ENCODE peak calls at places on chromosomes 12 and 14, in eight cellular contexts. One of them, this sample, is unnamed. For H3K4me1, the result is how much of the 10 kb centered on the place peaks cover.

GRCh38 chr12:130132831-130133635 is 29.2 kb upstream of the FZD10 start:
- DNase-seq in naive thymus-derived CD4-positive, alpha-beta T cell: no peak
- DNase-seq in CD8-positive, alpha-beta memory T cell: no peak
- DNase-seq in K562: no peak
- DNase-seq in mammary epithelial cell: no peak
- DNase-seq in mesendoderm: no peak
- DNase-seq in transverse colon: no peak
- DNase-seq in adrenal gland: no peak
- DNase-seq in this sample: no peak

GRCh38 chr12:52636189-52636588 is 15.8 kb downstream of the KRT2 start:
- DNase-seq in transverse colon: no peak
- DNase-seq in CD8-positive, alpha-beta memory T cell: no peak
- DNase-seq in mesendoderm: no peak
- DNase-seq in mammary epithelial cell: no peak
- DNase-seq in adrenal gland: peak
- DNase-seq in K562: no peak
- DNase-seq in naive thymus-derived CD4-positive, alpha-beta T cell: no peak
- DNase-seq in this sample: no peak

GRCh38 chr14:27370775-27371174 is 772.9 kb upstream of the NOVA1 start:
- DNase-seq in mammary epithelial cell: no peak
- DNase-seq in mesendoderm: no peak
- DNase-seq in naive thymus-derived CD4-positive, alpha-beta T cell: no peak
- DNase-seq in K562: no peak
- DNase-seq in adrenal gland: no peak
- DNase-seq in CD8-positive, alpha-beta memory T cell: no peak
- DNase-seq in transverse colon: no peak
- DNase-seq in this sample: no peak

GRCh38 chr14:70782361-70782760 is 27.0 kb downstream of the MAP3K9 start:
- DNase-seq in transverse colon: no peak
- DNase-seq in mesendoderm: no peak
- DNase-seq in naive thymus-derived CD4-positive, alpha-beta T cell: no peak
- DNase-seq in CD8-positive, alpha-beta memory T cell: no peak
- DNase-seq in adrenal gland: no peak
- DNase-seq in K562: no peak
- DNase-seq in mammary epithelial cell: peak
- DNase-seq in this sample: no peak

GRCh38 chr12:105025890-105026289 is 39.8 kb downstream of the NOPCHAP1 start:
- DNase-seq in mammary epithelial cell: no peak
- DNase-seq in adrenal gland: peak
- DNase-seq in CD8-positive, alpha-beta memory T cell: no peak
- DNase-seq in transverse colon: peak
- DNase-seq in mesendoderm: no peak
- DNase-seq in K562: no peak
- DNase-seq in naive thymus-derived CD4-positive, alpha-beta T cell: no peak
- DNase-seq in this sample: no peak

GRCh38 chr12:114916124-114916523 is 232.1 kb upstream of the TBX3 start:
- DNase-seq in adrenal gland: peak
- DNase-seq in K562: no peak
- DNase-seq in mammary epithelial cell: peak
- DNase-seq in CD8-positive, alpha-beta memory T cell: no peak
- DNase-seq in naive thymus-derived CD4-positive, alpha-beta T cell: no peak
- DNase-seq in mesendoderm: no peak
- DNase-seq in transverse colon: no peak
- DNase-seq in this sample: no peak

GRCh38 chr14:24058260-24058950 is 6.6 kb downstream of the CARMIL3 start:
- DNase-seq in mammary epithelial cell: peak
- DNase-seq in K562: no peak
- DNase-seq in adrenal gland: peak
- DNase-seq in mesendoderm: peak
- DNase-seq in naive thymus-derived CD4-positive, alpha-beta T cell: peak
- DNase-seq in transverse colon: peak
- DNase-seq in CD8-positive, alpha-beta memory T cell: peak
- DNase-seq in this sample: no peak

GRCh38 chr12:57235728-57236131 is 6.2 kb downstream of the SHMT2 start:
- DNase-seq in mammary epithelial cell: no peak
- DNase-seq in naive thymus-derived CD4-positive, alpha-beta T cell: no peak
- DNase-seq in transverse colon: no peak
- DNase-seq in adrenal gland: no peak
- DNase-seq in CD8-positive, alpha-beta memory T cell: no peak
- DNase-seq in K562: no peak
- DNase-seq in mesendoderm: no peak
- DNase-seq in this sample: no peak

GRCh38 chr14:71529855-71530254 is 402.4 kb upstream of the RGS6 start:
- DNase-seq in mesendoderm: no peak
- DNase-seq in transverse colon: no peak
- DNase-seq in CD8-positive, alpha-beta memory T cell: no peak
- DNase-seq in naive thymus-derived CD4-positive, alpha-beta T cell: no peak
- DNase-seq in K562: no peak
- DNase-seq in mammary epithelial cell: no peak
- DNase-seq in adrenal gland: peak
- DNase-seq in this sample: no peak

GRCh38 chr12:114241973-114242434 is 163.9 kb downstream of the TBX5 start:
- DNase-seq in transverse colon: no peak
- DNase-seq in mammary epithelial cell: no peak
- DNase-seq in mesendoderm: peak
- DNase-seq in CD8-positive, alpha-beta memory T cell: no peak
- DNase-seq in adrenal gland: no peak
- DNase-seq in K562: peak
- DNase-seq in naive thymus-derived CD4-positive, alpha-beta T cell: no peak
- DNase-seq in this sample: no peak

GRCh38 chr12:132495629-132496207 is 5.8 kb downstream of the FBRSL1 start:
- DNase-seq in CD8-positive, alpha-beta memory T cell: no peak
- DNase-seq in K562: no peak
- DNase-seq in transverse colon: no peak
- DNase-seq in mammary epithelial cell: no peak
- DNase-seq in adrenal gland: peak
- DNase-seq in mesendoderm: no peak
- DNase-seq in naive thymus-derived CD4-positive, alpha-beta T cell: no peak
- DNase-seq in this sample: no peak

GRCh38 chr12:95648990-95649791 is 97.9 kb upstream of the USP44 start:
- DNase-seq in adrenal gland: no peak
- DNase-seq in naive thymus-derived CD4-positive, alpha-beta T cell: no peak
- DNase-seq in K562: no peak
- DNase-seq in CD8-positive, alpha-beta memory T cell: no peak
- DNase-seq in mesendoderm: no peak
- DNase-seq in mammary epithelial cell: peak
- DNase-seq in transverse colon: no peak
- DNase-seq in this sample: no peak

GRCh38 chr12:22246438-22246837 is 88.1 kb downstream of the ST8SIA1 start:
- DNase-seq in transverse colon: no peak
- DNase-seq in mammary epithelial cell: no peak
- DNase-seq in mesendoderm: peak
- DNase-seq in naive thymus-derived CD4-positive, alpha-beta T cell: no peak
- DNase-seq in adrenal gland: no peak
- DNase-seq in K562: no peak
- DNase-seq in CD8-positive, alpha-beta memory T cell: no peak
- DNase-seq in this sample: no peak

GRCh38 chr12:66775941-66776340 is 97.1 kb upstream of the GRIP1 start:
- DNase-seq in transverse colon: no peak
- DNase-seq in mammary epithelial cell: no peak
- DNase-seq in adrenal gland: no peak
- DNase-seq in mesendoderm: peak
- DNase-seq in CD8-positive, alpha-beta memory T cell: no peak
- DNase-seq in naive thymus-derived CD4-positive, alpha-beta T cell: no peak
- DNase-seq in K562: no peak
- DNase-seq in this sample: no peak

GRCh38 chr14:77123381-77124344 is 17.9 kb downstream of the ZDHHC22 start:
- DNase-seq in naive thymus-derived CD4-positive, alpha-beta T cell: no peak
- DNase-seq in mammary epithelial cell: peak
- DNase-seq in mesendoderm: peak
- DNase-seq in adrenal gland: peak
- DNase-seq in transverse colon: peak
- DNase-seq in K562: no peak
- DNase-seq in CD8-positive, alpha-beta memory T cell: no peak
- DNase-seq in this sample: no peak

GRCh38 chr12:54379401-54380201 is 4.9 kb downstream of the ZNF385A start:
- DNase-seq in CD8-positive, alpha-beta memory T cell: peak
- DNase-seq in transverse colon: peak
- DNase-seq in adrenal gland: peak
- DNase-seq in K562: peak
- DNase-seq in mesendoderm: peak
- DNase-seq in naive thymus-derived CD4-positive, alpha-beta T cell: peak
- DNase-seq in mammary epithelial cell: peak
- DNase-seq in this sample: peak

GRCh38 chr14:103401223-103402214 is 16.3 kb downstream of the MARK3 start:
- DNase-seq in K562: no peak
- DNase-seq in mesendoderm: peak
- DNase-seq in adrenal gland: no peak
- DNase-seq in CD8-positive, alpha-beta memory T cell: no peak
- DNase-seq in naive thymus-derived CD4-positive, alpha-beta T cell: peak
- DNase-seq in mammary epithelial cell: peak
- DNase-seq in transverse colon: no peak
- DNase-seq in this sample: no peak

GRCh38 chr12:88509347-88509746 is 70.9 kb downstream of the KITLG start:
- DNase-seq in mesendoderm: peak
- DNase-seq in CD8-positive, alpha-beta memory T cell: no peak
- DNase-seq in mammary epithelial cell: no peak
- DNase-seq in naive thymus-derived CD4-positive, alpha-beta T cell: no peak
- DNase-seq in transverse colon: no peak
- DNase-seq in K562: no peak
- DNase-seq in adrenal gland: no peak
- DNase-seq in this sample: no peak

GRCh38 chr12:64193045-64193444 is 29.1 kb downstream of the KICS2 start:
- DNase-seq in adrenal gland: no peak
- DNase-seq in mammary epithelial cell: no peak
- DNase-seq in naive thymus-derived CD4-positive, alpha-beta T cell: no peak
- DNase-seq in CD8-positive, alpha-beta memory T cell: no peak
- DNase-seq in mesendoderm: no peak
- DNase-seq in transverse colon: no peak
- DNase-seq in K562: no peak
- DNase-seq in this sample: no peak

GRCh38 chr14:80764921-80765507 is 176.5 kb downstream of the CEP128 start:
- DNase-seq in transverse colon: no peak
- DNase-seq in K562: no peak
- DNase-seq in naive thymus-derived CD4-positive, alpha-beta T cell: no peak
- DNase-seq in CD8-positive, alpha-beta memory T cell: no peak
- DNase-seq in mesendoderm: no peak
- DNase-seq in mammary epithelial cell: no peak
- DNase-seq in adrenal gland: no peak
- DNase-seq in this sample: no peak

GRCh38 chr12:82848846-82849245 is 162.1 kb downstream of the TMTC2 start:
- DNase-seq in CD8-positive, alpha-beta memory T cell: no peak
- DNase-seq in adrenal gland: no peak
- DNase-seq in K562: no peak
- DNase-seq in transverse colon: no peak
- DNase-seq in mesendoderm: no peak
- DNase-seq in naive thymus-derived CD4-positive, alpha-beta T cell: no peak
- DNase-seq in mammary epithelial cell: no peak
- DNase-seq in this sample: no peak

GRCh38 chr12:62915130-62915529 is 19.8 kb downstream of the PPM1H start:
- DNase-seq in mesendoderm: no peak
- DNase-seq in naive thymus-derived CD4-positive, alpha-beta T cell: no peak
- DNase-seq in CD8-positive, alpha-beta memory T cell: no peak
- DNase-seq in mammary epithelial cell: no peak
- DNase-seq in adrenal gland: no peak
- DNase-seq in K562: no peak
- DNase-seq in transverse colon: no peak
- DNase-seq in this sample: no peak

DNA sequence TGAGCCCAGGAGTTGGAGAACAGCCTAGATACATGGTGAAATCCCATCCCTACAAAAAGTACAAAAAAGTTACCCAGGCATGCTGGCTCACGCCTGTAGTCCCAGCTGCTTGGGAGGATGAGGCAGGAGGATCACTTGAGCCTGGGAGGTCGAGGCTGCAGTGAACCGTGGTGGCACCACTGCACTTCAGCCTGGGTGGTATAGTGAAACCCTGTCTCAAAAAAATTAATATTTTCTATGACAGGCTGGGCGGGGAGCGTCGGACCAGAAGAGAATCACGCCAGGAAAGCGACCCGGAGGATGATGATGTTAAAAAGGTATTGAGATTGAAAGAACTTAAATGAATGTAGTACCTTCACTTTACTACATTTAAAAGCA is 2.1 kb downstream of the PNN start:
- DNase-seq in naive thymus-derived CD4-positive, alpha-beta T cell: no peak
- DNase-seq in CD8-positive, alpha-beta memory T cell: no peak
- DNase-seq in K562: no peak
- DNase-seq in mammary epithelial cell: no peak
- DNase-seq in transverse colon: no peak
- DNase-seq in adrenal gland: no peak
- DNase-seq in mesendoderm: no peak
- DNase-seq in this sample: no peak
- H3K4me1 ChIP-seq in naive thymus-derived CD4-positive, alpha-beta T cell: under half
- H3K4me1 ChIP-seq in CD8-positive, alpha-beta memory T cell: under half
- H3K4me1 ChIP-seq in K562: under half
- H3K4me1 ChIP-seq in mammary epithelial cell: under half
- H3K4me1 ChIP-seq in transverse colon: under half
- H3K4me1 ChIP-seq in adrenal gland: under half
- H3K4me1 ChIP-seq in mesendoderm: under half
- H3K4me1 ChIP-seq in this sample: under half

GRCh38 chr14:68525516-68525915 is 267.4 kb downstream of the ZFP36L1 start:
- DNase-seq in mesendoderm: no peak
- DNase-seq in CD8-positive, alpha-beta memory T cell: no peak
- DNase-seq in transverse colon: no peak
- DNase-seq in naive thymus-derived CD4-positive, alpha-beta T cell: no peak
- DNase-seq in K562: no peak
- DNase-seq in mammary epithelial cell: no peak
- DNase-seq in adrenal gland: no peak
- DNase-seq in this sample: no peak
- H3K4me1 ChIP-seq in mesendoderm: under half
- H3K4me1 ChIP-seq in CD8-positive, alpha-beta memory T cell: under half
- H3K4me1 ChIP-seq in transverse colon: under half
- H3K4me1 ChIP-seq in naive thymus-derived CD4-positive, alpha-beta T cell: under half
- H3K4me1 ChIP-seq in K562: under half
- H3K4me1 ChIP-seq in mammary epithelial cell: under half
- H3K4me1 ChIP-seq in adrenal gland: under half
- H3K4me1 ChIP-seq in this sample: under half

GRCh38 chr12:48356041-48356768 is 5.5 kb upstream of the ZNF641 start:
- DNase-seq in mesendoderm: no peak
- DNase-seq in transverse colon: no peak
- DNase-seq in K562: peak
- DNase-seq in CD8-positive, alpha-beta memory T cell: no peak
- DNase-seq in naive thymus-derived CD4-positive, alpha-beta T cell: no peak
- DNase-seq in mammary epithelial cell: peak
- DNase-seq in adrenal gland: no peak
- DNase-seq in this sample: no peak
- H3K4me1 ChIP-seq in mesendoderm: under half
- H3K4me1 ChIP-seq in transverse colon: under half
- H3K4me1 ChIP-seq in K562: under half
- H3K4me1 ChIP-seq in CD8-positive, alpha-beta memory T cell: under half
- H3K4me1 ChIP-seq in naive thymus-derived CD4-positive, alpha-beta T cell: under half
- H3K4me1 ChIP-seq in mammary epithelial cell: under half
- H3K4me1 ChIP-seq in adrenal gland: under half
- H3K4me1 ChIP-seq in this sample: under half

DNA sequence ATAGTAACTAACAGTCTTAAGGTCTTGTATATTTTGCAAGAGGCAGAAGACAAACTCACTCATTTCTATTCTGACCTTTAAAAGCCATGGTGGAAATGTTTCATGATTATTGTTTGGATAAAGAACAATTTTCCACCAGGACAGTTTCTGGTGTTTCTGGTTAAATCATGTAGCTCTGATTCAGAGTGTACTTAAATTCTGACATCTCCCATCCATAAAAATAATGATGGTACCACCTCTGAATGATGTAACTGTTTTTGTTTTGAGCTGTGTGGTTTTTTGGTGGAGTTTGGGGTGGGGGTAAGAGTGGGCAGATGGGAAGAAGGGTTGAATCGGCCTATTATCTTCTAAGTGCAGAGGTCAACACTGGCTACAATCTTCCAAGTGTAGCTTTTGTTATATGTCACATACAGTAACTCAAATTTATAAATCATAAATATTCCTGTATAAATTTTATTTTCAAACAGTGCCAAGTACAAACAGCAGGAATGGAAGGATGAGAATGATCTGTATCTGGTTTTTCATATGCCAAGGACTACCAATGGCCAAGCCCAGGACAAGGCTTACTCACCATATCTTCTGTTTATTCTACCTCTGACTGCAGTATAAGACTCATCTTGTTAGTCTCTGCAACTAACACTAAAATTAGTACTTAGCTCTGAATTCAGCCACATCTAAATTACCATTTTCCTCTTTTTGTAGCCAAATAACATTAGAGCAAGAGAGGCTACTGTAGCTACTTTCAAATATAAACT is 108.7 kb downstream of the BCAT1 start:
- DNase-seq in mammary epithelial cell: no peak
- DNase-seq in CD8-positive, alpha-beta memory T cell: no peak
- DNase-seq in naive thymus-derived CD4-positive, alpha-beta T cell: no peak
- DNase-seq in K562: no peak
- DNase-seq in transverse colon: no peak
- DNase-seq in adrenal gland: no peak
- DNase-seq in mesendoderm: no peak
- DNase-seq in this sample: no peak
- H3K4me1 ChIP-seq in mammary epithelial cell: under half
- H3K4me1 ChIP-seq in CD8-positive, alpha-beta memory T cell: under half
- H3K4me1 ChIP-seq in naive thymus-derived CD4-positive, alpha-beta T cell: under half
- H3K4me1 ChIP-seq in K562: under half
- H3K4me1 ChIP-seq in transverse colon: under half
- H3K4me1 ChIP-seq in adrenal gland: under half
- H3K4me1 ChIP-seq in mesendoderm: under half
- H3K4me1 ChIP-seq in this sample: under half

This sample was measured in effector memory CD4-positive, alpha-beta T cell.